ENCODE peak calls at places on chromosomes 16 and 17, in four cellular contexts. F is adrenal gland, Z is heart left ventricle, I is HCT116. H is an unnamed sample. For H3K4me1, H3K36me3 and H3K27me3, the result is how much of the 10 kb centered on the place peaks cover.

GRCh38 chr16:46859719-46860152 is 24.4 kb upstream of the GPT2 start:
- DNase-seq in F (peak), I (peak), Z (no peak), H (no peak)

GRCh38 chr16:8936421-8936820 is 27.3 kb downstream of the USP7 start:
- DNase-seq in F (peak), Z (no peak), I (peak), H (no peak)

GRCh38 chr16:22189473-22190168 is 16.5 kb upstream of the EEF2K start:
- DNase-seq in I (no peak), Z (peak), F (peak), H (peak)

GRCh38 chr17:71118039-71118438 is 948.7 kb downstream of the KCNJ2 start:
- DNase-seq in Z (no peak), I (peak), F (no peak), H (no peak)

GRCh38 chr16:74660383-74660782 is 6.3 kb downstream of the RFWD3 start:
- DNase-seq in F (no peak), Z (no peak), I (no peak), H (no peak)

GRCh38 chr16:9364721-9365693 is 273.6 kb downstream of the HAPSTR1 start:
- DNase-seq in Z (peak), F (peak), I (no peak), H (peak)

GRCh38 chr16:67068212-67068753 is 39.3 kb downstream of the CBFB start:
- DNase-seq in I (no peak), Z (no peak), F (no peak), H (no peak)

GRCh38 chr16:28951410-28951943 is 740 bp downstream of the NFATC2IP start:
- DNase-seq in I (no peak), Z (no peak), F (no peak), H (no peak)

GRCh38 chr17:46262271-46262670 is 32.7 kb upstream of the LRRC37A start:
- DNase-seq in I (no peak), Z (no peak), F (no peak), H (no peak)

GRCh38 chr17:55845385-55845784 is 94.5 kb downstream of the PCTP start:
- DNase-seq in I (no peak), F (peak), Z (peak), H (peak)

GRCh38 chr17:12521416-12521815 is 144.3 kb upstream of the MYOCD start:
- DNase-seq in Z (no peak), F (no peak), I (no peak), H (no peak)

GRCh38 chr16:87713469-87714229 is 52.1 kb downstream of the KLHDC4 start:
- DNase-seq in Z (no peak), I (no peak), F (no peak), H (no peak)

GRCh38 chr17:13003927-13004326 is 13.9 kb downstream of the ELAC2 start:
- DNase-seq in I (no peak), F (no peak), Z (no peak), H (no peak)

GRCh38 chr17:8312726-8313600 is 2.9 kb downstream of the ARHGEF15 start:
- DNase-seq in F (no peak), I (no peak), Z (no peak), H (no peak)

GRCh38 chr17:76612977-76613851 is 27.6 kb upstream of the ST6GALNAC2 start:
- DNase-seq in I (peak), Z (no peak), F (no peak), H (no peak)

GRCh38 chr16:50610331-50611262 is 62.4 kb downstream of the NKD1 start:
- DNase-seq in Z (no peak), I (no peak), F (no peak), H (no peak)

GRCh38 chr17:61405047-61405685 is 5.5 kb downstream of the TBX2 start:
- DNase-seq in Z (peak), F (peak), I (no peak), H (no peak)

GRCh38 chr17:55086635-55087058 is 118.1 kb downstream of the STXBP4 start:
- DNase-seq in I (peak), F (no peak), Z (no peak), H (no peak)

GRCh38 chr16:28146536-28146935 is 65.2 kb downstream of the XPO6 start:
- DNase-seq in F (no peak), I (no peak), Z (no peak), H (no peak)

GRCh38 chr17:4204676-4205075 is 59.1 kb downstream of the ANKFY1 start:
- DNase-seq in I (no peak), Z (no peak), F (peak), H (no peak)

GRCh38 chr17:73247728-73248127 is 14.0 kb downstream of the CPSF4L start:
- DNase-seq in F (no peak), Z (no peak), I (no peak), H (no peak)

GRCh38 chr17:37458805-37459204 is 30.9 kb upstream of the DUSP14 start:
- DNase-seq in I (no peak), Z (no peak), F (peak), H (no peak)

GRCh38 chr16:70749681-70750601 is 51.0 kb downstream of the VAC14 start:
- DNase-seq in I (no peak), F (no peak), Z (no peak), H (no peak)
- H3K4me1 ChIP-seq in I (under half), F (under half), Z (under half), H (half or more)

GRCh38 chr17:58002973-58003372 is 4.1 kb downstream of the SRSF1 start:
- DNase-seq in Z (no peak), F (no peak), I (no peak), H (no peak)
- H3K36me3 ChIP-seq in Z (under half), F (half or more), I (half or more), H (half or more)

DNA sequence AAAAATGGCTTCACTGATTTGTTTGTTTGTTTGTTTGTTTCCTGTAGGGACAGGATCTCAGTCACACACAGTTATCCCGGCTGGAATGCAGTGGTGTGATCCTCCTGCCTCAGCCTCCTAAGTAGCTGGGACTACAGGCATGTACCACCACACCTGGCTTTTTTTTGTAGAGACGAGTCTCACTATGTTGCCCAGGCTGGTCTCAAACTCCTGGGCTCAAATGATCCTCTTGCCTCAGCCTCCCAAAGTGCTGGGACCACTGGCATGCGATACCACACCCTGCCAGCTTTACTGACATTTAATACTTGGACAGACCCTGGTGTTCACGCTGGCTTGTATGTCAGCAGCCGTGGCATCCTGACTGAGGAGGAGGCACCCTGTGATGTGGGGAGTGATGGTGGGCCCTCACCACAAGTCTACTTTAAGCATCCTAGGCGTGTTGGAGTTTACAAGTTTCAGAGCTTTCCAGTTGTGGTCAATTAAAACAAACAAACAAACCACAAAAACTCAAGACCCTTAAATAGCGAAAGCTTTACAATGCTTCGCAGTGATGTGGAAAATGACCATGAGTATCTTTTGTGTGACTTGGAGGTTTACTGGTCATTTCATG is 5.1 kb downstream of the ABCA3 start:
- DNase-seq in Z (no peak), F (no peak), I (no peak), H (no peak)
- H3K27me3 ChIP-seq in Z (under half), F (under half), I (under half), H (under half)

GRCh38 chr16:1819611-1820010 is 7.0 kb downstream of the HAGH start:
- DNase-seq in F (peak), I (no peak), Z (no peak), H (no peak)
- H3K4me1 ChIP-seq in F (under half), I (under half), Z (under half), H (under half)

GRCh38 chr16:30116291-30117207 is 3.2 kb upstream of the GDPD3 start:
- DNase-seq in I (no peak), F (no peak), Z (no peak), H (no peak)
- H3K36me3 ChIP-seq in I (under half), F (under half), Z (under half), H (half or more)

GRCh38 chr16:86517652-86518258 is 7.4 kb downstream of the FOXF1 start:
- DNase-seq in Z (peak), I (peak), F (peak), H (peak)
- H3K27me3 ChIP-seq in Z (half or more), I (under half), F (half or more), H (half or more)

GRCh38 chr17:75571885-75572215 is 15.8 kb upstream of the MYO15B start:
- DNase-seq in F (no peak), I (no peak), Z (no peak), H (no peak)
- H3K4me1 ChIP-seq in F (under half), I (under half), Z (under half), H (under half)

DNA sequence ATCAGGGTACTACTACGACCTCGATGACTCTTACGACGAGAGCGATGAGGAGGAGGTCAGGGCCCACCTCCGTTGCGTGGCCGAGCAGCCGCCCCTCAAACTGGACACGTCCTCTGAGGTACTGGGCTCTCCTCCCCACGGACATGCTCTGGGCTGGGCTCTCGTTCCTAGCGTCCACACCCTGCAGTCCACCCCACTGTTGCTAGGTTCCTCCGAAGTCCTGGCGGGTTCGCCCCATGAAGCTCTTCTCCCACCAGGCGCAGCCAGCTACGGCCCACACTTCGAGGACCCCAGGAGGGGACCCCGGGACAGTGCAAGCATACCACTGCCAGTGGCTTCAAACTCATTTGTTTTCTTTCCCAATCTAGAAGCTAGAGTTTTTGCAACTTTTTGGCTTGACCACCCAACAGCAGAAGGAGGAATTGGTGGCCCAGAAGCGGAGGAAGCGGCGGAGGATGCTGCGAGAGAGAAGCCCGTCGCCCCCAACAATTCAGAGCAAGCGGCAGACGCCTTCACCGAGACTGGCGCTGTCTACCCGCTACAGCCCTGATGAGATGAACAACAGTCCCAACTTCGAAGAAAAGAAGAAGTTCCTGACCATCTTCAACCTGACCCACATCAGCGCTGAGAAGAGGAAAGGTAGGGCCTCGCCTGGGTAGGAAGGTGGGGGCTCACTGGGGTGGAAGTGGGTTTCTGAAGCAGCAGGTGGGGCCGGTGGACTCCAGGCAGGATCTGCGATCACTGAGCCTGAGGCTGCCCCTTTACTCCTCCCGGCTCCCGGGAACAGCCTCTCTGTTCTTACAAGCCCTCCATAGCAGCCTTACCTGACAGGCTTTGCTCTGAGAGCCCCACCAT is 25.6 kb downstream of the GINS2 start:
- DNase-seq in Z (no peak), F (no peak), I (no peak), H (no peak)
- H3K36me3 ChIP-seq in Z (under half), F (half or more), I (half or more), H (half or more)